ENCODE peak calls at places on chromosomes 3 and 15, in ten cellular contexts. K is body of pancreas, O is tibial nerve, X is stomach, H is neuronal stem cell, J is mammary epithelial cell, Q is right cardiac atrium, T is spleen, Y is small intestine, I is AG04450. Z is an unnamed sample.

GRCh38 chr3:53072653-53073552 is 27.0 kb upstream of the SFMBT1 start:
- DNase-seq in T (peak; percentile 96), O (peak; percentile 83), Q (peak; percentile 94), I (peak; percentile 24), K (peak; percentile 86), H (peak; percentile 73), J (peak; percentile 59), X (peak; percentile 86), Y (peak; percentile 85), Z (peak; percentile 87)

GRCh38 chr3:74537164-74537563 is 77.3 kb downstream of the CNTN3 start:
- DNase-seq in Y (no peak), H (no peak), T (no peak), Q (no peak), J (no peak), I (peak; percentile 15), K (no peak), X (no peak), O (peak; percentile 76), Z (no peak)

GRCh38 chr3:106534206-106534605 is 665.4 kb upstream of the CBLB start:
- DNase-seq in K (no peak), Q (no peak), X (no peak), O (no peak), I (no peak), T (peak; percentile 58), Y (peak; percentile 18), H (no peak), J (peak; percentile 60), Z (no peak)

GRCh38 chr15:63093486-63094205 is 28.0 kb upstream of the LACTB start:
- DNase-seq in Q (peak; percentile 86), J (peak; percentile 60), H (peak; percentile 64), Y (peak; percentile 88), I (peak; percentile 52), X (peak; percentile 84), T (peak; percentile 86), O (peak; percentile 95), K (peak; percentile 84), Z (peak; percentile 86)

GRCh38 chr3:115281697-115282685 is 134.9 kb upstream of the ZBTB20 start:
- DNase-seq in K (no peak), Q (no peak), I (no peak), Y (no peak), X (no peak), O (no peak), T (no peak), H (no peak), J (no peak), Z (no peak)

GRCh38 chr3:134711284-134711683 is 60.5 kb upstream of the KY start:
- DNase-seq in Q (no peak), I (no peak), Y (no peak), K (no peak), X (no peak), H (no peak), T (no peak), J (no peak), O (no peak), Z (no peak)

GRCh38 chr3:18079739-18080138 is 337.3 kb upstream of the TBC1D5 start:
- DNase-seq in O (no peak), I (no peak), Y (no peak), K (no peak), X (no peak), T (no peak), H (no peak), Q (no peak), J (no peak), Z (no peak)

GRCh38 chr15:68343579-68344225 is 66.2 kb downstream of the FEM1B start:
- DNase-seq in I (no peak), X (no peak), J (no peak), K (no peak), Q (no peak), H (no peak), T (peak; percentile 56), O (no peak), Y (no peak), Z (no peak)

GRCh38 chr3:12964713-12965612 is 108.3 kb downstream of the IQSEC1 start:
- DNase-seq in T (no peak), O (no peak), Y (peak; percentile 80), K (peak; percentile 41), H (no peak), J (no peak), I (no peak), Q (peak; percentile 23), X (no peak), Z (no peak)

GRCh38 chr3:118705827-118706226 is 328.8 kb downstream of the IGSF11 start:
- DNase-seq in Q (no peak), X (no peak), O (no peak), I (no peak), K (no peak), J (no peak), H (no peak), T (no peak), Y (no peak), Z (no peak)

GRCh38 chr3:42505849-42506410 is 3.5 kb downstream of the VIPR1 start:
- DNase-seq in T (no peak), O (no peak), Y (no peak), K (peak; percentile 6), I (no peak), Q (no peak), H (no peak), J (no peak), X (no peak), Z (no peak)

GRCh38 chr15:23411841-23412240 is 35.2 kb downstream of the GOLGA6L2 start:
- DNase-seq in Y (no peak), X (no peak), O (no peak), T (no peak), Q (no peak), H (no peak), I (no peak), K (no peak), J (no peak), Z (no peak)

GRCh38 chr3:142963266-142964149 is at the start of gene PAQR9:
- DNase-seq in X (no peak), T (peak; percentile 71), Y (no peak), I (no peak), K (peak; percentile 13), J (no peak), O (no peak), Q (peak; percentile 67), H (peak; percentile 52), Z (no peak)

GRCh38 chr3:16841906-16842709 is 42.6 kb upstream of the PLCL2 start:
- DNase-seq in J (no peak), H (no peak), O (no peak), T (peak; percentile 93), Q (peak; percentile 69), X (peak; percentile 64), I (no peak), K (peak; percentile 17), Y (peak; percentile 31), Z (peak; percentile 35)

GRCh38 chr3:147493666-147494065 is 84.5 kb downstream of the ZIC1 start:
- DNase-seq in K (no peak), T (no peak), H (no peak), O (no peak), Q (no peak), J (no peak), Y (no peak), I (no peak), X (no peak), Z (no peak)

GRCh38 chr3:187736418-187736871 is 8.8 kb downstream of the BCL6 start:
- DNase-seq in J (peak; percentile 32), O (peak; percentile 48), Y (no peak), Q (peak; percentile 60), T (no peak), H (no peak), K (peak; percentile 25), I (no peak), X (no peak), Z (peak; percentile 39)

GRCh38 chr3:78857494-78858111 is 910.2 kb downstream of the ROBO1 start:
- DNase-seq in O (no peak), J (no peak), T (no peak), H (no peak), K (no peak), X (no peak), Q (no peak), Y (no peak), I (no peak), Z (no peak)

GRCh38 chr15:24676431-24676830 is 856 bp downstream of the NPAP1 start:
- DNase-seq in X (no peak), T (no peak), Y (no peak), O (no peak), I (no peak), K (no peak), J (no peak), Q (no peak), H (no peak), Z (no peak)

GRCh38 chr15:24678485-24678884 is 2.9 kb downstream of the NPAP1 start:
- DNase-seq in J (no peak), X (no peak), Q (no peak), O (no peak), Y (no peak), H (no peak), K (no peak), T (no peak), I (no peak), Z (no peak)

GRCh38 chr15:24675332-24676144 is at the start of gene NPAP1:
- DNase-seq in Q (peak; percentile 45), O (no peak), J (no peak), I (no peak), Y (no peak), K (no peak), H (no peak), X (no peak), T (peak; percentile 67), Z (no peak)
- H3K9me3 ChIP-seq in Q (no peaks in the 10 kb centered on the region), O (no peaks in the 10 kb centered on the region), J (peaks cover 49% of the 10 kb centered on the region), I (peaks cover 49% of the 10 kb centered on the region), Y (peaks cover 2% of the 10 kb centered on the region), K (no peaks in the 10 kb centered on the region), H (no peaks in the 10 kb centered on the region), X (peaks cover 33% of the 10 kb centered on the region), T (peaks cover 53% of the 10 kb centered on the region), Z (no peaks in the 10 kb centered on the region)

GRCh38 chr15:25066708-25067107 is 111.9 kb downstream of the SNRPN start:
- DNase-seq in Y (no peak), T (peak; percentile 56), H (no peak), K (no peak), X (no peak), I (no peak), J (no peak), Q (no peak), O (no peak), Z (no peak)
- H3K9me3 ChIP-seq in Y (peaks cover 42% of the 10 kb centered on the region), T (peaks cover 100% of the 10 kb centered on the region), H (peaks cover 100% of the 10 kb centered on the region), K (no peaks in the 10 kb centered on the region), X (peaks cover 100% of the 10 kb centered on the region), I (peaks cover 100% of the 10 kb centered on the region), J (peaks cover 99% of the 10 kb centered on the region), Q (peaks cover 96% of the 10 kb centered on the region), O (peaks cover 74% of the 10 kb centered on the region), Z (peaks cover 15% of the 10 kb centered on the region)

GRCh38 chr15:58702233-58702632 is 47.3 kb downstream of the ADAM10 start:
- DNase-seq in Q (no peak), H (no peak), J (no peak), T (no peak), X (no peak), O (no peak), I (no peak), K (no peak), Y (no peak), Z (no peak)
- H3K9me3 ChIP-seq in Q (no peaks in the 10 kb centered on the region), H (peaks cover 46% of the 10 kb centered on the region), J (no peaks in the 10 kb centered on the region), T (peaks cover 24% of the 10 kb centered on the region), X (peaks cover 11% of the 10 kb centered on the region), O (no peaks in the 10 kb centered on the region), I (peaks cover 14% of the 10 kb centered on the region), K (no peaks in the 10 kb centered on the region), Y (no peaks in the 10 kb centered on the region), Z (no peaks in the 10 kb centered on the region)

DNA sequence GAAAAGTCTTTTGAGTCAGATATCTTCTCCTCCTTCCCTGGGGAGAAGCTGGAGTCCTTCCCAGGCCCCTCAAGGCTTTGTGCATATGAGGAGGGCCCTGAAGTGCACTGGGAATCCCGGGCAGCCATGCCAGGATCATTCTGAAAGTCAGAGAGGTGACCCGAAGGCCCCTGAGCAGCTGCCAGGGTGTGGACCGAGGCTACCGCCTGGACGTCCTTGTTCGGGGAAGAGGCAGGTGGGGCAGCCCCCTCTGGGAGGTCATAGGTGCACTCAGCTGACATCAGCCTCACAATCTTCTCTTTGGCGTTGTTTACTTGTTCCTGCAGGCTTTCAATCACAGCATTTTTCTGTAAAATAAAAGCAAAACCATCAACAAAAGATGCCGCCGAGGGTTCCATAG is 73.8 kb upstream of the GSK3B start:
- DNase-seq in H (no peak), O (no peak), Q (no peak), K (no peak), Y (no peak), T (no peak), I (no peak), J (no peak), X (no peak), Z (no peak)
- H3K9me3 ChIP-seq in H (no peaks in the 10 kb centered on the region), O (no peaks in the 10 kb centered on the region), Q (no peaks in the 10 kb centered on the region), K (no peaks in the 10 kb centered on the region), Y (no peaks in the 10 kb centered on the region), T (no peaks in the 10 kb centered on the region), I (no peaks in the 10 kb centered on the region), J (peaks cover 2% of the 10 kb centered on the region), X (no peaks in the 10 kb centered on the region), Z (no peaks in the 10 kb centered on the region)

Z was measured in thyroid gland.